ENCODE peak calls at places on chromosomes 13 and 19, in six cellular contexts. B, T, E, F, U and X are unnamed samples.

GRCh38 chr19:39199025-39199424 is 2.3 kb downstream of the NCCRP1 start:
- DNase-seq in B (peak; percentile 96), T (peak; percentile 34), E (no peak), F (no peak), U (no peak), X (peak; percentile 67)

GRCh38 chr19:47650695-47651094 is 41.8 kb downstream of the BICRA start:
- DNase-seq in B (no peak), T (no peak), E (no peak), F (no peak), U (no peak), X (no peak)

GRCh38 chr13:39552233-39552632 is 50.8 kb downstream of the LHFPL6 start:
- DNase-seq in B (no peak), T (no peak), E (no peak), F (no peak), U (no peak), X (peak; percentile 47)

GRCh38 chr19:3279306-3279705 is 54.8 kb downstream of the CELF5 start:
- DNase-seq in B (no peak), T (no peak), E (no peak), F (no peak), U (no peak), X (no peak)

GRCh38 chr19:41707502-41707812 is 969 bp upstream of the CEACAM5 start:
- DNase-seq in B (no peak), T (no peak), E (no peak), F (no peak), U (no peak), X (no peak)

GRCh38 chr13:19618925-19619324 is 14.5 kb upstream of the MPHOSPH8 start:
- DNase-seq in B (peak; percentile 29), T (no peak), E (no peak), F (no peak), U (no peak), X (no peak)

GRCh38 chr19:44745386-44745831 is 3.1 kb upstream of the BCL3 start:
- DNase-seq in B (peak; percentile 64), T (peak; percentile 57), E (no peak), F (no peak), U (no peak), X (no peak)

GRCh38 chr19:3357731-3358391 is 8.5 kb upstream of the NFIC start:
- DNase-seq in B (no peak), T (no peak), E (no peak), F (peak; percentile 58), U (no peak), X (no peak)

GRCh38 chr13:21481359-21481758 is 22.3 kb upstream of the ZDHHC20 start:
- DNase-seq in B (no peak), T (no peak), E (no peak), F (no peak), U (no peak), X (no peak)

GRCh38 chr13:57527114-57527770 is 104.3 kb upstream of the PCDH17 start:
- DNase-seq in B (no peak), T (no peak), E (no peak), F (no peak), U (no peak), X (no peak)

GRCh38 chr13:32911506-32911905 is 104.7 kb upstream of the KL start:
- DNase-seq in B (peak; percentile 9), T (no peak), E (no peak), F (no peak), U (peak; percentile 30), X (peak; percentile 45)

GRCh38 chr13:42769650-42770049 is 11.7 kb upstream of the FAM216B start:
- DNase-seq in B (no peak), T (no peak), E (no peak), F (no peak), U (no peak), X (no peak)

GRCh38 chr13:35954207-35954560 is 177.0 kb downstream of the DCLK1 start:
- DNase-seq in B (no peak), T (no peak), E (no peak), F (no peak), U (no peak), X (no peak)

GRCh38 chr19:14149509-14149994 is 13.2 kb upstream of the ASF1B start:
- DNase-seq in B (peak; percentile 34), T (peak; percentile 51), E (peak; percentile 54), F (peak; percentile 69), U (peak; percentile 47), X (peak; percentile 62)

GRCh38 chr19:46976845-46977320 is 42.8 kb upstream of the NPAS1 start:
- DNase-seq in B (peak; percentile 40), T (peak; percentile 43), E (no peak), F (no peak), U (no peak), X (no peak)

GRCh38 chr13:76043882-76044281 is 407.8 kb downstream of the LMO7 start:
- DNase-seq in B (no peak), T (no peak), E (no peak), F (no peak), U (no peak), X (no peak)

GRCh38 chr19:1266818-1267440 is 2.2 kb upstream of the CIRBP start:
- DNase-seq in B (peak; percentile 65), T (peak; percentile 80), E (peak; percentile 73), F (peak; percentile 75), U (peak; percentile 75), X (no peak)

GRCh38 chr13:97471721-97472120 is 37.8 kb downstream of the RAP2A start:
- DNase-seq in B (no peak), T (no peak), E (no peak), F (no peak), U (no peak), X (no peak)

GRCh38 chr13:39263531-39263930 is 225.3 kb downstream of the NHLRC3 start:
- DNase-seq in B (no peak), T (no peak), E (no peak), F (no peak), U (no peak), X (no peak)

GRCh38 chr19:11361037-11361770 is 6.0 kb downstream of the PLPPR2 start:
- DNase-seq in B (peak; percentile 73), T (peak; percentile 93), E (no peak), F (no peak), U (no peak), X (no peak)

GRCh38 chr13:66210677-66211076 is 1019.5 kb downstream of the PCDH9 start:
- DNase-seq in B (no peak), T (no peak), E (no peak), F (no peak), U (no peak), X (no peak)

GRCh38 chr13:60435762-60436374 is 38.8 kb downstream of the TDRD3 start:
- DNase-seq in B (no peak), T (no peak), E (no peak), F (no peak), U (no peak), X (no peak)

GRCh38 chr13:45194081-45194939 is 6.5 kb downstream of the KCTD4 start:
- DNase-seq in B (peak; percentile 8), T (no peak), E (peak; percentile 52), F (no peak), U (no peak), X (peak; percentile 95)

GRCh38 chr13:95921485-95921884 is 131.7 kb downstream of the UGGT2 start:
- DNase-seq in B (no peak), T (no peak), E (no peak), F (no peak), U (no peak), X (no peak)

GRCh38 chr19:3653865-3654513 is 27.4 kb upstream of the CACTIN start:
- DNase-seq in B (no peak), T (no peak), E (no peak), F (no peak), U (no peak), X (no peak)

GRCh38 chr19:6677924-6678689 is 8.1 kb upstream of the TNFSF14 start:
- DNase-seq in B (no peak), T (no peak), E (no peak), F (no peak), U (peak; percentile 42), X (no peak)

GRCh38 chr13:30340367-30341184 is 33.2 kb upstream of the KATNAL1 start:
- DNase-seq in B (peak; percentile 53), T (no peak), E (no peak), F (no peak), U (no peak), X (no peak)

GRCh38 chr13:80824231-80824630 is 483.3 kb upstream of the SPRY2 start:
- DNase-seq in B (no peak), T (no peak), E (no peak), F (no peak), U (no peak), X (no peak)

GRCh38 chr13:85825454-85825853 is 26.2 kb upstream of the SLITRK6 start:
- DNase-seq in B (no peak), T (no peak), E (no peak), F (no peak), U (no peak), X (no peak)

GRCh38 chr19:55284405-55285058 is 735 bp downstream of the BRSK1 start:
- DNase-seq in B (no peak), T (no peak), E (no peak), F (no peak), U (no peak), X (no peak)

GRCh38 chr19:44822670-44823372 is 13.9 kb downstream of the BCAM start:
- DNase-seq in B (no peak), T (no peak), E (no peak), F (no peak), U (no peak), X (no peak)

GRCh38 chr19:45070861-45071544 is 5.3 kb downstream of the ZNF296 start:
- DNase-seq in B (no peak), T (peak; percentile 83), E (no peak), F (no peak), U (no peak), X (no peak)

GRCh38 chr19:6828698-6829633 is 56.5 kb downstream of the VAV1 start:
- DNase-seq in B (no peak), T (no peak), E (no peak), F (no peak), U (peak; percentile 63), X (no peak)

GRCh38 chr19:50803633-50804419 is 13.6 kb downstream of the ACP4 start:
- DNase-seq in B (no peak), T (no peak), E (no peak), F (no peak), U (peak; percentile 52), X (no peak)

GRCh38 chr19:14031719-14032480 is at the start of gene IL27RA:
- DNase-seq in B (peak; percentile 60), T (peak; percentile 64), E (no peak), F (peak; percentile 92), U (peak; percentile 80), X (peak; percentile 51)

GRCh38 chr13:41842029-41842428 is 118.9 kb downstream of the VWA8 start:
- DNase-seq in B (no peak), T (no peak), E (no peak), F (no peak), U (no peak), X (no peak)

GRCh38 chr19:49333426-49334288 is 1.5 kb upstream of the CD37 start:
- DNase-seq in B (no peak), T (peak; percentile 29), E (no peak), F (peak; percentile 79), U (peak; percentile 71), X (peak; percentile 20)

GRCh38 chr13:72109863-72110262 is 242.9 kb upstream of the DACH1 start:
- DNase-seq in B (no peak), T (no peak), E (no peak), F (no peak), U (no peak), X (no peak)